ENCODE peak calls at places on chromosomes 4 and X, in ten cellular contexts. Y is amniotic stem cell; G is vagina; L is H9; F is T follicular helper cell; O is stimulated activated CD4-positive, alpha-beta T cell treated with anti-CD3 and anti-CD28 coated beads, Interleukin-2, amount 100 ng/mL, for 48 hours; R is BE2C; E is T-cell; I is epithelial cell of prostate; W is spleen. T is an unnamed sample.

GRCh38 chrX:143536176-143536575 is 18.9 kb upstream of the SPANXN3 start:
- DNase-seq in Y (no peak), G (no peak), L (no peak), F (no peak), O (no peak), R (no peak), E (no peak), I (no peak), W (no peak), T (no peak)

GRCh38 chr4:73867783-73868182 is 1.4 kb upstream of the CXCL1 start:
- DNase-seq in Y (no peak), G (no peak), L (peak; percentile 37), F (no peak), O (no peak), R (no peak), E (no peak), I (peak; percentile 77), W (no peak), T (peak; percentile 55)

GRCh38 chrX:71181558-71181909 is 36.9 kb downstream of the NLGN3 start:
- DNase-seq in Y (no peak), G (no peak), L (peak; percentile 34), F (peak; percentile 12), O (no peak), R (no peak), E (peak; percentile 21), I (no peak), W (no peak), T (no peak)

GRCh38 chr4:184664445-184665210 is 15.1 kb downstream of the PRIMPOL start:
- DNase-seq in Y (no peak), G (no peak), L (peak; percentile 55), F (no peak), O (no peak), R (peak; percentile 26), E (no peak), I (no peak), W (no peak), T (no peak)

GRCh38 chr4:13968723-13969122 is 341.2 kb upstream of the BOD1L1 start:
- DNase-seq in Y (no peak), G (no peak), L (no peak), F (no peak), O (no peak), R (no peak), E (no peak), I (no peak), W (no peak), T (no peak)

GRCh38 chr4:182142146-182143085 is 100.8 kb upstream of the TENM3 start:
- DNase-seq in Y (no peak), G (no peak), L (peak; percentile 70), F (no peak), O (no peak), R (no peak), E (no peak), I (no peak), W (no peak), T (no peak)

GRCh38 chr4:66376921-66377320 is 706.6 kb upstream of the EPHA5 start:
- DNase-seq in Y (no peak), G (no peak), L (no peak), F (no peak), O (no peak), R (no peak), E (no peak), I (no peak), W (no peak), T (no peak)

GRCh38 chrX:55011294-55011693 is 11.1 kb downstream of the APEX2 start:
- DNase-seq in Y (no peak), G (no peak), L (no peak), F (no peak), O (no peak), R (no peak), E (no peak), I (no peak), W (no peak), T (no peak)

GRCh38 chr4:146340798-146341197 is 126.5 kb downstream of the REELD1 start:
- DNase-seq in Y (no peak), G (no peak), L (no peak), F (no peak), O (no peak), R (no peak), E (no peak), I (no peak), W (no peak), T (peak; percentile 3)

GRCh38 chrX:50098241-50098640 is 102.6 kb downstream of the AKAP4 start:
- DNase-seq in Y (no peak), G (no peak), L (no peak), F (no peak), O (no peak), R (no peak), E (no peak), I (no peak), W (no peak), T (no peak)

GRCh38 chrX:44400588-44400987 is 57.1 kb upstream of the EFHC2 start:
- DNase-seq in Y (peak; percentile 69), G (no peak), L (no peak), F (no peak), O (peak; percentile 9), R (no peak), E (no peak), I (peak; percentile 80), W (no peak), T (no peak)

GRCh38 chrX:132483523-132483922 is 5.3 kb downstream of the MBNL3 start:
- DNase-seq in Y (no peak), G (no peak), L (no peak), F (no peak), O (no peak), R (no peak), E (no peak), I (no peak), W (no peak), T (no peak)

GRCh38 chr4:38860788-38861424 is 4.3 kb upstream of the TLR6 start:
- DNase-seq in Y (peak; percentile 7), G (no peak), L (peak; percentile 77), F (peak; percentile 42), O (peak; percentile 63), R (peak; percentile 59), E (peak; percentile 43), I (no peak), W (peak; percentile 86), T (peak; percentile 45)

GRCh38 chr4:94995684-94996394 is 238.1 kb downstream of the BMPR1B start:
- DNase-seq in Y (no peak), G (no peak), L (peak; percentile 56), F (no peak), O (no peak), R (peak; percentile 35), E (no peak), I (no peak), W (no peak), T (peak; percentile 76)

GRCh38 chr4:77930154-77930553 is 67.5 kb downstream of the MRPL1 start:
- DNase-seq in Y (no peak), G (no peak), L (no peak), F (no peak), O (no peak), R (no peak), E (no peak), I (no peak), W (no peak), T (peak; percentile 67)

GRCh38 chr4:138542191-138542771 is 300.1 kb upstream of the SLC7A11 start:
- DNase-seq in Y (no peak), G (no peak), L (no peak), F (no peak), O (no peak), R (no peak), E (no peak), I (peak; percentile 20), W (no peak), T (no peak)

GRCh38 chrX:23434356-23434884 is 99.8 kb downstream of the PTCHD1 start:
- DNase-seq in Y (no peak), G (no peak), L (no peak), F (no peak), O (no peak), R (no peak), E (no peak), I (no peak), W (no peak), T (no peak)

GRCh38 chr4:155592568-155593343 is 73.9 kb upstream of the GUCY1A1 start:
- DNase-seq in Y (no peak), G (no peak), L (no peak), F (no peak), O (no peak), R (no peak), E (no peak), I (no peak), W (no peak), T (no peak)

GRCh38 chrX:46873746-46874145 is 36.9 kb downstream of the RP2 start:
- DNase-seq in Y (no peak), G (no peak), L (no peak), F (no peak), O (no peak), R (no peak), E (no peak), I (no peak), W (no peak), T (no peak)

GRCh38 chr4:8837181-8837811 is 34.3 kb downstream of the HMX1 start:
- DNase-seq in Y (no peak), G (no peak), L (peak; percentile 34), F (no peak), O (no peak), R (no peak), E (no peak), I (no peak), W (peak; percentile 66), T (no peak)

GRCh38 chr4:141403782-141404181 is 183.1 kb downstream of the ZNF330 start:
- DNase-seq in Y (no peak), G (no peak), L (no peak), F (no peak), O (no peak), R (no peak), E (no peak), I (no peak), W (no peak), T (no peak)

GRCh38 chr4:149735796-149736195 is 79.8 kb downstream of the IQCM start:
- DNase-seq in Y (no peak), G (no peak), L (no peak), F (no peak), O (no peak), R (no peak), E (no peak), I (no peak), W (no peak), T (no peak)

GRCh38 chr4:89009107-89009506 is 47.9 kb downstream of the FAM13A start:
- DNase-seq in Y (no peak), G (no peak), L (no peak), F (no peak), O (no peak), R (no peak), E (no peak), I (no peak), W (no peak), T (no peak)

GRCh38 chr4:738781-739280 is 33.2 kb downstream of the PCGF3 start:
- DNase-seq in Y (no peak), G (no peak), L (no peak), F (no peak), O (no peak), R (no peak), E (no peak), I (no peak), W (no peak), T (peak; percentile 2)

GRCh38 chrX:139495324-139495723 is 35.2 kb upstream of the F9 start:
- DNase-seq in Y (no peak), G (no peak), L (peak; percentile 29), F (no peak), O (no peak), R (no peak), E (no peak), I (no peak), W (no peak), T (no peak)

GRCh38 chrX:5726246-5726645 is 502.4 kb downstream of the NLGN4X start:
- DNase-seq in Y (no peak), G (no peak), L (no peak), F (no peak), O (no peak), R (no peak), E (no peak), I (no peak), W (no peak), T (no peak)